ENCODE peak calls at places on chromosome 11, in seven cellular contexts. X is iPS-NIHi11; Y is GM19239; K is GF-D8; T is CD8-positive, alpha-beta memory T cell; C is pancreas; M is GM13976. B is an unnamed sample.

GRCh38 chr11:15770798-15771414 is 585.4 kb downstream of the SOX6 start:
- DNase-seq in X (peak), Y (peak), K (no peak), T (no peak), C (no peak), M (no peak), B (no peak)

GRCh38 chr11:15195454-15196200 is 80.9 kb downstream of the INSC start:
- DNase-seq in X (no peak), Y (no peak), K (no peak), T (no peak), C (no peak), M (no peak), B (no peak)

GRCh38 chr11:78922886-78923625 is 348.4 kb upstream of the NARS2 start:
- DNase-seq in X (no peak), Y (no peak), K (no peak), T (no peak), C (no peak), M (no peak), B (no peak)

GRCh38 chr11:82995754-82996398 is 75.8 kb downstream of the RAB30 start:
- DNase-seq in X (no peak), Y (no peak), K (no peak), T (no peak), C (no peak), M (no peak), B (no peak)

GRCh38 chr11:130203766-130204702 is 44.5 kb downstream of the ST14 start:
- DNase-seq in X (no peak), Y (no peak), K (no peak), T (no peak), C (peak), M (no peak), B (no peak)

GRCh38 chr11:8679006-8679405 is 3.5 kb downstream of the TRIM66 start:
- DNase-seq in X (no peak), Y (no peak), K (no peak), T (no peak), C (no peak), M (no peak), B (no peak)

GRCh38 chr11:3056296-3057068 is 741 bp downstream of the CARS1 start:
- DNase-seq in X (peak), Y (no peak), K (no peak), T (peak), C (peak), M (no peak), B (peak)

GRCh38 chr11:64146036-64146943 is 19.6 kb downstream of the MACROD1 start:
- DNase-seq in X (peak), Y (peak), K (no peak), T (peak), C (peak), M (peak), B (peak)

GRCh38 chr11:62242021-62242420 is at the start of gene SCGB1D2:
- DNase-seq in X (peak), Y (no peak), K (no peak), T (no peak), C (peak), M (no peak), B (no peak)

GRCh38 chr11:2713721-2714462 is 14.1 kb upstream of the KCNQ1OT1 start:
- DNase-seq in X (no peak), Y (no peak), K (no peak), T (no peak), C (no peak), M (no peak), B (no peak)

GRCh38 chr11:12696911-12697581 is 22.8 kb downstream of the TEAD1 start:
- DNase-seq in X (no peak), Y (no peak), K (no peak), T (no peak), C (no peak), M (no peak), B (no peak)

GRCh38 chr11:120883404-120884135 is 140.3 kb upstream of the TBCEL start:
- DNase-seq in X (peak), Y (no peak), K (no peak), T (no peak), C (no peak), M (no peak), B (no peak)

GRCh38 chr11:27207025-27207650 is 155.9 kb downstream of the CCDC34 start:
- DNase-seq in X (no peak), Y (no peak), K (no peak), T (no peak), C (no peak), M (no peak), B (no peak)

GRCh38 chr11:105357146-105357545 is 217.6 kb upstream of the CARD18 start:
- DNase-seq in X (no peak), Y (no peak), K (no peak), T (no peak), C (no peak), M (no peak), B (no peak)

GRCh38 chr11:18203723-18204122 is 31.1 kb downstream of the MRGPRX4 start:
- DNase-seq in X (peak), Y (peak), K (no peak), T (no peak), C (no peak), M (peak), B (no peak)

GRCh38 chr11:123531325-123531724 is 101.3 kb downstream of the GRAMD1B start:
- DNase-seq in X (no peak), Y (no peak), K (no peak), T (no peak), C (no peak), M (no peak), B (no peak)

GRCh38 chr11:15101072-15101701 is 13.5 kb upstream of the INSC start:
- DNase-seq in X (peak), Y (no peak), K (no peak), T (peak), C (peak), M (peak), B (peak)

GRCh38 chr11:97979741-97980140 is 1041.0 kb upstream of the CNTN5 start:
- DNase-seq in X (no peak), Y (no peak), K (no peak), T (no peak), C (no peak), M (no peak), B (no peak)

GRCh38 chr11:118076754-118077281 is at the start of gene TMPRSS4:
- DNase-seq in X (peak), Y (no peak), K (no peak), T (no peak), C (no peak), M (no peak), B (no peak)

GRCh38 chr11:253886-254270 is 17.1 kb downstream of the PSMD13 start:
- DNase-seq in X (no peak), Y (no peak), K (no peak), T (no peak), C (no peak), M (no peak), B (no peak)

GRCh38 chr11:93591247-93591898 is 48.2 kb upstream of the SMCO4 start:
- DNase-seq in X (no peak), Y (no peak), K (no peak), T (no peak), C (no peak), M (no peak), B (no peak)

GRCh38 chr11:13831707-13832106 is 130.8 kb upstream of the SPON1 start:
- DNase-seq in X (no peak), Y (no peak), K (no peak), T (no peak), C (no peak), M (no peak), B (no peak)

GRCh38 chr11:107898270-107898669 is 30.0 kb upstream of the RAB39A start:
- DNase-seq in X (peak), Y (peak), K (peak), T (no peak), C (no peak), M (peak), B (no peak)

GRCh38 chr11:75421035-75421602 is 11.9 kb downstream of the KLHL35 start:
- DNase-seq in X (peak), Y (no peak), K (no peak), T (no peak), C (no peak), M (no peak), B (no peak)

GRCh38 chr11:19673924-19674390 is 38.7 kb upstream of the NAV2 start:
- DNase-seq in X (peak), Y (no peak), K (no peak), T (no peak), C (no peak), M (no peak), B (no peak)

GRCh38 chr11:8355418-8355742 is 91.7 kb upstream of the LMO1 start:
- DNase-seq in X (no peak), Y (no peak), K (no peak), T (no peak), C (peak), M (no peak), B (no peak)

GRCh38 chr11:72814831-72815618 is 814 bp downstream of the ATG16L2 start:
- DNase-seq in X (peak), Y (no peak), K (peak), T (no peak), C (no peak), M (peak), B (peak)

GRCh38 chr11:60844870-60845221 is 2.9 kb downstream of the CCDC86 start:
- DNase-seq in X (no peak), Y (no peak), K (no peak), T (no peak), C (no peak), M (no peak), B (no peak)

GRCh38 chr11:2300936-2301630 is 635 bp downstream of the C11orf21 start:
- DNase-seq in X (no peak), Y (no peak), K (peak), T (peak), C (no peak), M (no peak), B (peak)

GRCh38 chr11:26573896-26574295 is 1.8 kb upstream of the MUC15 start:
- DNase-seq in X (no peak), Y (no peak), K (no peak), T (no peak), C (no peak), M (no peak), B (no peak)

GRCh38 chr11:17519486-17519885 is 24.7 kb downstream of the USH1C start:
- DNase-seq in X (no peak), Y (no peak), K (no peak), T (no peak), C (no peak), M (no peak), B (no peak)

GRCh38 chr11:11964774-11965150 is 43.7 kb downstream of the DKK3 start:
- DNase-seq in X (no peak), Y (no peak), K (no peak), T (no peak), C (no peak), M (no peak), B (no peak)

GRCh38 chr11:12421386-12421785 is 44.0 kb downstream of the PARVA start:
- DNase-seq in X (no peak), Y (no peak), K (no peak), T (no peak), C (no peak), M (no peak), B (no peak)

GRCh38 chr11:57249384-57250319 is 12.6 kb upstream of the APLNR start:
- DNase-seq in X (peak), Y (no peak), K (no peak), T (peak), C (peak), M (peak), B (peak)

GRCh38 chr11:124085583-124085982 is 29.7 kb upstream of the VWA5A start:
- DNase-seq in X (no peak), Y (no peak), K (no peak), T (no peak), C (no peak), M (no peak), B (no peak)

GRCh38 chr11:8082391-8083087 is 1.5 kb downstream of the TUB start:
- DNase-seq in X (peak), Y (no peak), K (no peak), T (no peak), C (peak), M (no peak), B (no peak)

GRCh38 chr11:82996966-82997606 is 74.6 kb downstream of the RAB30 start:
- DNase-seq in X (no peak), Y (peak), K (no peak), T (no peak), C (no peak), M (peak), B (no peak)

GRCh38 chr11:46977038-46977818 is 40.7 kb downstream of the CSTPP1 start:
- DNase-seq in X (peak), Y (no peak), K (no peak), T (no peak), C (no peak), M (no peak), B (no peak)

GRCh38 chr11:65500262-65501004 is 1.6 kb downstream of the MALAT1 start:
- DNase-seq in X (no peak), Y (no peak), K (no peak), T (peak), C (peak), M (no peak), B (no peak)

GRCh38 chr11:12210200-12210599 is 99.8 kb downstream of the MICAL2 start:
- DNase-seq in X (no peak), Y (no peak), K (no peak), T (no peak), C (no peak), M (no peak), B (no peak)

B was measured in naive thymus-derived CD8-positive, alpha-beta T cell.